ENCODE peak calls at places on chromosomes 3 and 15, in seven cellular contexts. U is right lobe of liver; H is A549; Y is fibroblast of pulmonary artery; E is naive thymus-derived CD4-positive, alpha-beta T cell; Z is AG10803; F is mesendoderm. T is an unnamed sample.

GRCh38 chr3:67685499-67685898 is 31.1 kb upstream of the SUCLG2 start:
- DNase-seq in U (no peak), H (no peak), Y (no peak), E (peak; percentile 32), Z (no peak), F (no peak), T (no peak)

GRCh38 chr3:194268659-194269487 is 82.3 kb downstream of the CPN2 start:
- DNase-seq in U (no peak), H (no peak), Y (no peak), E (no peak), Z (no peak), F (no peak), T (peak; percentile 22)

GRCh38 chr3:197398301-197398878 is 100.0 kb upstream of the DLG1 start:
- DNase-seq in U (no peak), H (no peak), Y (no peak), E (no peak), Z (no peak), F (no peak), T (no peak)

GRCh38 chr3:122679467-122680291 is 960 bp upstream of the PARP14 start:
- DNase-seq in U (no peak), H (peak; percentile 10), Y (peak; percentile 28), E (no peak), Z (peak; percentile 9), F (peak; percentile 44), T (no peak)

GRCh38 chr3:33363113-33363800 is 76.9 kb downstream of the UBP1 start:
- DNase-seq in U (no peak), H (no peak), Y (no peak), E (no peak), Z (no peak), F (no peak), T (no peak)

GRCh38 chr15:25182736-25183445 is 228.1 kb downstream of the SNRPN start:
- DNase-seq in U (peak; percentile 31), H (no peak), Y (no peak), E (no peak), Z (no peak), F (peak; percentile 1), T (peak; percentile 24)

GRCh38 chr3:81886081-81886480 is 124.6 kb upstream of the GBE1 start:
- DNase-seq in U (no peak), H (no peak), Y (no peak), E (no peak), Z (peak; percentile 38), F (no peak), T (no peak)

GRCh38 chr3:5388091-5388490 is 200.6 kb downstream of the EDEM1 start:
- DNase-seq in U (no peak), H (no peak), Y (no peak), E (no peak), Z (no peak), F (no peak), T (no peak)

GRCh38 chr15:28931828-28932227 is 46.1 kb downstream of the APBA2 start:
- DNase-seq in U (no peak), H (no peak), Y (no peak), E (no peak), Z (no peak), F (no peak), T (no peak)

GRCh38 chr3:41682996-41683395 is 278.9 kb downstream of the ULK4 start:
- DNase-seq in U (no peak), H (no peak), Y (peak; percentile 59), E (no peak), Z (peak; percentile 94), F (no peak), T (no peak)

GRCh38 chr15:84824260-84824690 is 7.1 kb downstream of the ALPK3 start:
- DNase-seq in U (peak; percentile 88), H (no peak), Y (peak; percentile 57), E (no peak), Z (peak; percentile 47), F (no peak), T (no peak)

GRCh38 chr3:178341636-178342035 is 194.6 kb upstream of the KCNMB2 start:
- DNase-seq in U (no peak), H (no peak), Y (no peak), E (no peak), Z (no peak), F (no peak), T (no peak)

GRCh38 chr15:93088981-93089854 is at the start of gene RGMA:
- DNase-seq in U (no peak), H (no peak), Y (no peak), E (no peak), Z (no peak), F (peak; percentile 40), T (no peak)

GRCh38 chr3:14602804-14603644 is 48.5 kb upstream of the CCDC174 start:
- DNase-seq in U (no peak), H (no peak), Y (no peak), E (no peak), Z (no peak), F (no peak), T (no peak)
- H3K4me3 ChIP-seq in U (peak overlapping the region; percentile 33), H (peak overlapping the region; percentile 57), Y (no peak overlapping the region), E (no peak overlapping the region), Z (no peak overlapping the region), F (no peak overlapping the region), T (peak overlapping the region; percentile 36)

DNA sequence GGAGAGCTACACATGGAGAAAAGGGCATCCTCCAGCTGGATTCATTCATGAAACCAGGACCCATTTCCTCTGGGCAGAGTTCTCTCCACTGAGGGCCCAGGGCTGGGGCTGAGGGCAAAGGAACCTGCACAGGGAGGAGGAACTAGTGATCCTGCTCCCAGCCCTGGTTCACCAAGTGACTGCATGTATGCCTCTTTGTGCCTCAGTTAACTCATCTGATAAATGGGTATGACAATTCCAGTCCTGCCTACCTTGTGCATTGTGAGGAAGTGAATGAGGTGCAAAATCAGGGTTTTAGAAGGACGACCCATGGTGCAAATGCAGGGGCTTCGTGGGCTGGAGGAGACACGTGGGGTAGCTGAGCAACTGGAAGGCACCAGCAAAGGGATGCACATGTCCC is 35.1 kb upstream of the LINGO1 start:
- DNase-seq in U (no peak), H (no peak), Y (no peak), E (no peak), Z (no peak), F (no peak), T (no peak)
- H3K4me3 ChIP-seq in U (no peak overlapping the region), H (no peak overlapping the region), Y (no peak overlapping the region), E (no peak overlapping the region), Z (no peak overlapping the region), F (no peak overlapping the region), T (no peak overlapping the region)

GRCh38 chr3:52453496-52454234 is at the start of gene TNNC1:
- DNase-seq in U (no peak), H (no peak), Y (no peak), E (no peak), Z (no peak), F (peak; percentile 76), T (peak; percentile 76)

GRCh38 chr3:52452570-52453221 is 1.1 kb downstream of the TNNC1 start:
- DNase-seq in U (no peak), H (no peak), Y (no peak), E (no peak), Z (no peak), F (peak; percentile 27), T (no peak)

GRCh38 chr3:52455283-52456168 is at the start of gene NISCH:
- DNase-seq in U (peak; percentile 92), H (peak; percentile 68), Y (peak; percentile 69), E (peak; percentile 98), Z (peak; percentile 67), F (peak; percentile 81), T (peak; percentile 94)

GRCh38 chr3:52454938-52455282 is 494 bp upstream of the NISCH start:
- DNase-seq in U (no peak), H (no peak), Y (no peak), E (no peak), Z (no peak), F (no peak), T (no peak)

DNA sequence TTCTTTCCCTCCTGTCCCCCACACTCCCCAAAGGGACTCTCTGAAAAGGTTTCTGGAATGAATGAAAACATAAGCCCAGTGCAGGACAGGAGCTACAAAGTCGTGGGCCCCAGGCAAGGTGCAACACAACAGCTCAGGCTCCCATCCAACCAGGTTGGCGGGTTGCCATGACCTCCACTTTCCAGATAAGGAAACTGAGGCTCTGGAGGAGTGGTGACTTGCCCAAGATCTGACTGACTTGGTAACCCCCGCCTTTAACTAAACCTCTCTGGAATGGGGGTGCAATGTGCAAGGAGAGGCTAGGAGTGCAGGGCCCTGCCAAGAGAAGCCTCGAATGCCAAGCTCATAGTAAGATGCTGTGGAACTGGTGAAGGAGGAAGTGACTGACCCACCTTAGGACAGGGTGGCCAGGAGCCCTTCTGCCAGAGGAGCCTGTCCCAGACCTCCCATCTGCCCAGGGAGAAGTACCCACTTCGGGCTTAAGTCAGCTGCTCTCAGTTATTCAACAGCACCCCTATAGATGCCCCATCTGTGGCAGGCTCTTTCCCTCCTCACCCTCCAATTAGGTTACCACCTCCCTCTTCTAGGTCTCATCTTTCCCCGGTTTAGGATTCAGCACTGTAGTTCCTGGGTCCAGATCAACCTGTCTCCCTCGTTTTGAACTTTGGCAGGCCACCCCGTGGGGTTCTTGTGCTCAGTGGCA is 545 bp upstream of the TNNC1 start:
- DNase-seq in U (no peak), H (no peak), Y (no peak), E (no peak), Z (no peak), F (no peak), T (no peak)
- H3K4me3 ChIP-seq in U (peak overlapping the region; percentile 77), H (peak overlapping the region; percentile 66), Y (no peak overlapping the region), E (peak overlapping the region; percentile 98), Z (peak overlapping the region; percentile 86), F (no peak overlapping the region), T (peak overlapping the region; percentile 74)

GRCh38 chr15:97962263-97962662 is 1.8 kb downstream of the ARRDC4 start:
- DNase-seq in U (no peak), H (no peak), Y (no peak), E (no peak), Z (no peak), F (no peak), T (no peak)
- H3K4me3 ChIP-seq in U (no peak overlapping the region), H (no peak overlapping the region), Y (no peak overlapping the region), E (no peak overlapping the region), Z (peak overlapping the region; percentile 84), F (no peak overlapping the region), T (peak overlapping the region; percentile 80)

DNA sequence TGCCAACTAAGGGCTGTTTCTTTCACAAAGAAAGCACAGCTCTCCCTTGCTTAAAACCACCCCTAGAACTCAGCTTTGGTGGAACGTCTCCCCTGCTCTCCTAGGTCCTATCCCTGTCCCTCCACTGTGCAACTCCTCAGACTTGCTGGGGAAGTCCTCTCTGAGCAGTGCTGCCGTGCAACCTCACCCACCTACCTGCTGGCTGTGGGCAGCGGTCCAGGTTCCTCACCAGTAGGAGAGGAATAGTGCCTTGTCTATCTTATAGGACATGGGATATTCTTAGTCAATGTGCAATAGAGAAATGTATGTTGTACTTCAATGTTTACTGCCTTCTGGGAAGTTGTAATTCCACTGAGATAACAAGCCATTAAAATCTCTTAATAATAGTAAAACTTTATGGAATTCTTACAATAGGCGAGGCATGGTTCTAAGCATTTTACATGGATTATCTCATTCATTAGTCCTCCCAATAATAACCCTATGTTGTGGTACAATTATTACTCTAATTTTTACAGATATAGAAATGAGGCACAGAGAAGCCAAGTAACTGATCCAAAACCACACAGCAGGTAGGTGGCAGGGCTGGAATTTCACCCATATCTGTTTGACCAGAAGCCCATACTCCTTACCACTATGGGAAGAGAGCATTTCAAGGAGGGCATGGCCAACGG is 51.6 kb downstream of the UMPS start:
- DNase-seq in U (no peak), H (no peak), Y (no peak), E (no peak), Z (no peak), F (no peak), T (no peak)
- H3K4me3 ChIP-seq in U (no peak overlapping the region), H (no peak overlapping the region), Y (no peak overlapping the region), E (no peak overlapping the region), Z (no peak overlapping the region), F (no peak overlapping the region), T (no peak overlapping the region)